ENCODE peak calls at places on chromosome 5, in ten cellular contexts. I is brain microvascular endothelial cell; Q is effector memory CD8-positive, alpha-beta T cell; S is BJ; Y is SW 1271; L is AG08395; N is stimulated activated CD4-positive, alpha-beta T cell treated with anti-CD3 and anti-CD28 coated beads, TNF-alpha, amount 100 ng/mL, for 24 hours; V is omental fat pad; C is activated naive CD8-positive, alpha-beta T cell treated with anti-CD3 and anti-CD28 coated beads, Interleukin-2, amount 50 U/mL, for 24 hours; G is fibroblast of lung. W is an unnamed sample.

GRCh38 chr5:343461-344401 is 22.2 kb downstream of the AHRR start:
- DNase-seq in I (peak), Q (peak), S (no peak), Y (no peak), L (peak), N (peak), V (no peak), C (peak), G (peak), W (peak)

GRCh38 chr5:40240111-40240510 is 439.6 kb upstream of the PTGER4 start:
- DNase-seq in I (no peak), Q (no peak), S (no peak), Y (no peak), L (no peak), N (peak), V (no peak), C (no peak), G (peak), W (no peak)

GRCh38 chr5:116137544-116138378 is 52.9 kb downstream of the COMMD10 start:
- DNase-seq in I (peak), Q (peak), S (no peak), Y (peak), L (peak), N (no peak), V (no peak), C (no peak), G (peak), W (peak)

GRCh38 chr5:154829181-154829588 is 21.2 kb downstream of the FAXDC2 start:
- DNase-seq in I (no peak), Q (no peak), S (no peak), Y (no peak), L (no peak), N (no peak), V (no peak), C (no peak), G (no peak), W (no peak)

GRCh38 chr5:136432705-136433104 is 67.4 kb upstream of the TRPC7 start:
- DNase-seq in I (no peak), Q (no peak), S (no peak), Y (no peak), L (no peak), N (no peak), V (no peak), C (no peak), G (no peak), W (no peak)

GRCh38 chr5:14599717-14600116 is 18.1 kb downstream of the OTULINL start:
- DNase-seq in I (no peak), Q (no peak), S (no peak), Y (no peak), L (no peak), N (no peak), V (no peak), C (no peak), G (no peak), W (no peak)

GRCh38 chr5:151022511-151023018 is 2.2 kb downstream of the GPX3 start:
- DNase-seq in I (no peak), Q (no peak), S (no peak), Y (no peak), L (no peak), N (no peak), V (no peak), C (no peak), G (no peak), W (no peak)

GRCh38 chr5:138504799-138505198 is 38.2 kb downstream of the ETF1 start:
- DNase-seq in I (no peak), Q (no peak), S (no peak), Y (no peak), L (no peak), N (no peak), V (no peak), C (no peak), G (no peak), W (no peak)

GRCh38 chr5:133896446-133896845 is 72.0 kb downstream of the C5orf15 start:
- DNase-seq in I (no peak), Q (no peak), S (no peak), Y (no peak), L (no peak), N (no peak), V (no peak), C (no peak), G (no peak), W (no peak)